ENCODE peak calls at places on chromosomes 6 and 20, in five cellular contexts. X is right lobe of liver; K is CD8-positive, alpha-beta T cell; D is upper lobe of right lung; S is left ventricle myocardium inferior. T is an unnamed sample. For H3K36me3 and H3K4me1, the result is how much of the 10 kb centered on the place peaks cover.

GRCh38 chr6:106145741-106146227 is 59.6 kb downstream of the PRDM1 start:
- DNase-seq in X (no peak), K (no peak), D (no peak), S (no peak), T (no peak)

GRCh38 chr20:49608752-49609670 is 41.1 kb upstream of the PTGIS start:
- DNase-seq in X (peak), K (peak), D (peak), S (peak), T (peak)

GRCh38 chr20:17895641-17896246 is 72.8 kb downstream of the SNX5 start:
- DNase-seq in X (peak), K (no peak), D (peak), S (peak), T (peak)

GRCh38 chr6:37524025-37524647 is 24.4 kb upstream of the CCDC167 start:
- DNase-seq in X (no peak), K (no peak), D (no peak), S (no peak), T (no peak)

GRCh38 chr6:3405679-3406078 is 51.2 kb downstream of the SLC22A23 start:
- DNase-seq in X (no peak), K (no peak), D (no peak), S (no peak), T (no peak)

GRCh38 chr20:60071965-60072364 is 113.7 kb downstream of the CDH26 start:
- DNase-seq in X (no peak), K (no peak), D (no peak), S (no peak), T (no peak)

GRCh38 chr20:24588725-24589340 is 119.4 kb downstream of the SYNDIG1 start:
- DNase-seq in X (no peak), K (no peak), D (no peak), S (no peak), T (no peak)

GRCh38 chr6:33343953-33344611 is 26.5 kb upstream of the ZBTB22 start:
- DNase-seq in X (no peak), K (peak), D (no peak), S (no peak), T (no peak)

GRCh38 chr20:20731945-20732296 is 19.5 kb upstream of the RALGAPA2 start:
- DNase-seq in X (no peak), K (no peak), D (no peak), S (no peak), T (no peak)

GRCh38 chr6:28206527-28207243 is 18.4 kb upstream of the ZSCAN9 start:
- DNase-seq in X (no peak), K (no peak), D (no peak), S (no peak), T (no peak)

GRCh38 chr6:13597073-13597472 is 18.1 kb upstream of the NOL7 start:
- DNase-seq in X (no peak), K (no peak), D (no peak), S (no peak), T (no peak)

GRCh38 chr20:36541227-36542018 is at the start of gene MYL9:
- DNase-seq in X (peak), K (no peak), D (peak), S (peak), T (peak)

GRCh38 chr6:57013501-57013900 is 33.0 kb upstream of the KIAA1586 start:
- DNase-seq in X (no peak), K (no peak), D (no peak), S (no peak), T (no peak)

GRCh38 chr6:30207619-30208295 is 5.4 kb downstream of the TRIM26 start:
- DNase-seq in X (no peak), K (no peak), D (no peak), S (no peak), T (no peak)

GRCh38 chr6:41917528-41917927 is 3.4 kb downstream of the MED20 start:
- DNase-seq in X (no peak), K (no peak), D (no peak), S (no peak), T (no peak)

GRCh38 chr20:44199877-44200276 is 10.7 kb downstream of the OSER1 start:
- DNase-seq in X (no peak), K (no peak), D (no peak), S (no peak), T (no peak)

GRCh38 chr6:5518936-5519491 is 257.7 kb downstream of the FARS2 start:
- DNase-seq in X (no peak), K (no peak), D (no peak), S (no peak), T (no peak)

GRCh38 chr6:43865086-43865485 is 95.1 kb downstream of the VEGFA start:
- DNase-seq in X (no peak), K (no peak), D (peak), S (no peak), T (no peak)

GRCh38 chr20:36219671-36220220 is 16.5 kb upstream of the AAR2 start:
- DNase-seq in X (no peak), K (no peak), D (no peak), S (no peak), T (no peak)

GRCh38 chr20:57508831-57509230 is 16.1 kb downstream of the CTCFL start:
- DNase-seq in X (no peak), K (no peak), D (no peak), S (no peak), T (no peak)
- H3K36me3 ChIP-seq in X (under half), K (under half), D (under half), S (under half), T (under half)

DNA sequence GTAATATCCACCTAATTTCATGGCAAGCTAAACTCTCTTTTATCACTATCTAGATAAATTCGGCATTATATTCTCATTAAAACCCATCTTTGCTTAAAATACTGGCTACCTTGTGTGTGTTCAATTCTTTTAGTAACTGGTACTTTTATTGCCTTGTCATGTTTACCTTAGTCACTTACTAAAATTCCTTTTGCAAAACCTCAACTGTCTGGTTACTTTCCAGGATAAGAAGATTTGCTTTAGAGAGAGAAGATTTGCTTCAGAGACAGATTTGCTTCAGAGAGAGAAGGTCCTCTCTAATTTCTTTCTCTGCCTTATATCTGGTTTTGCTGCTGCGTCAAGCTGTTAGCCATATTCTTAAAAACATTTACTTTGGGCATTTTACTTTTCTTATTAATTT is 151.5 kb upstream of the MLIP start:
- DNase-seq in X (no peak), K (no peak), D (no peak), S (no peak), T (no peak)
- H3K27ac ChIP-seq in X (no peak), K (no peak), D (no peak), S (no peak), T (no peak)

DNA sequence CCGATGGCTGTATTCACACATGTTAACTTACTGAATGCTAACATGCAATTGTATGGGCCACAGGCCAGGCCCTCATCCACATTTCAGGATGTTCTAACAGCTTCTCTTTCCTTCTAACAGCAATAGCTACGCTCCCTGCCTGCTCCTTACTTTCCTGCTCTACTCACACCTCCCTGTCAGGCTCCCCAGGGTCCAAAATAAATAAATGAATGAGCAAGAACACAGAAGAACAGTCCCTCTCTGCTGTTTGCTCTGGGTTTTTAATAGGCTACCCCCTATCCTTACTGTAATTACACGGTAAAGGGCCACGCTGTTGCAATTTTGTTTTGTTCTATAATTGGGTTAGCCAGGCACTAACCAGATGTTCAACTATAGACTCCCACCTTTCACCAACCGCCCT is 135.6 kb downstream of the GMDS start:
- DNase-seq in X (no peak), K (no peak), D (no peak), S (no peak), T (no peak)
- H3K4me1 ChIP-seq in X (under half), K (under half), D (under half), S (under half), T (under half)

DNA sequence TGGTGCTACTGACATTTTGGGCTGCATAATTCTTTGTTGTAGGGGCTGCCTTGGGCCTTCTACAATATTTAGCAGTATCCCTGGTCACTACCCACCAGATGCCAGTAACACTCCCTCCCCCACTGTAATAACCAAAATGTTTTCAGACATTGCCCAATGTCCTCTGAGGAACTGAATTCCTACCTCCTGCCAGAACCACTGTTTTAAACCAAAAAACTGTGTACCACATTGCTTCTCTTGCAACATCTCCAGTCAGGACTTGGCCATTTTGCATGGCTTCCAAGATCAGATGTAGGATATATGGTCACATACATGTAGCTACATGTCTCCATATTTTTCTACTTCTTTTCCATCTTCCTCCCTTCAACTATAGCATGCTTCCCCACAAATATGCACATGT is 97.4 kb upstream of the IFNGR1 start:
- DNase-seq in X (no peak), K (no peak), D (no peak), S (no peak), T (no peak)
- H3K36me3 ChIP-seq in X (under half), K (under half), D (under half), S (under half), T (under half)

DNA sequence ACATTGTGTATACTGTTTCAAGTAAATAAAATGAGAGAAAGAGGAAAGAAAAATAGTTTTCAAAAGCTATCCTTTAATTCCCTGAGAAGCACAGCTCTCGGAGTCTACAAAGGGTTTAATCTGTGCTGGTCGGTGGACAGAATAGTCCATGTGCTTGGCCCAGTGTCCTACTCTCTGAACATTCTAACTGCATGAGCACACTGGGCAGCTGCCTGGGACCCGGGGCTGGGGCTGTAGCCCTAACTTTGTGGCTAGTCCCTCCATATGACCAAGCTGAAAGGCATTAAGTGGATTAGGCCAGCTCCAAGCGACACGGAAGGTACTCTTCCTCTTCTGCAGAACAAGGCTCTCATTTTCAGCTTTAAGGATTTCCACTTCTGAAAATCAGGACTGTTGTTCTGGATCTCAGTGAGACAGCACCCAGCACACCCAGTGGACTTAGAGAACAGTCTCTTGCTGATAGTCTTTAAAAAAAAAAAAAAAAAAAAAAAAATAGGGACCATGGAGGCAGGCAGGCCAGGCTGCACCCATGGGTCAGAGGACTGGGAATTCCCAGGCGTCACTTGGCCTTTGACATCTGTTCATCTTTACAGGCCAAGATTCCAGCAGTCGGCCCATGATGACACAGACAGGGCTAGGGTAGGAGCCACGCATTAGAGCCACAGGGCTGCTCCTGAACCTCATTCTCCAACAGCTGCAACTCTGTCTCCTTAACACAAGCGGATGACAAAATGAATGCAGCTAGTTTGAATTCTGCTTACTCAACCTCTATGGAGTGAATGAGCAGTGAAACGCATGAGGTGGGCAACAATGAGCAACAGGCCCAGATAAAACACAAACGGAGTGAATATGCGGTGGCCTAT is 126.2 kb downstream of the LY86 start:
- DNase-seq in X (no peak), K (no peak), D (no peak), S (no peak), T (no peak)
- H3K27ac ChIP-seq in X (no peak), K (no peak), D (no peak), S (peak), T (no peak)

T was measured in aorta.